ENCODE peak calls at places on chromosomes 6 and 20, in ten cellular contexts. I is brain microvascular endothelial cell; Y is HL-60; O is psoas muscle; J is upper lobe of right lung; K is vagina; Z is AG04450; F is HepG2; W is CD4-positive, alpha-beta memory T cell; P is thyroid gland. S is an unnamed sample.

GRCh38 chr20:62501801-62502495 is 26.2 kb upstream of the GATA5 start:
- DNase-seq in I (peak; percentile 53), Y (peak; percentile 33), O (no peak), J (no peak), K (no peak), Z (no peak), F (no peak), W (peak; percentile 26), P (no peak), S (no peak)

GRCh38 chr6:169955796-169956493 is 204.5 kb downstream of the ERMARD start:
- DNase-seq in I (no peak), Y (peak; percentile 88), O (no peak), J (peak; percentile 53), K (peak; percentile 71), Z (no peak), F (no peak), W (no peak), P (no peak), S (no peak)

GRCh38 chr20:4406627-4407026 is 315.1 kb upstream of the PRND start:
- DNase-seq in I (peak; percentile 71), Y (no peak), O (no peak), J (no peak), K (no peak), Z (peak; percentile 59), F (no peak), W (no peak), P (no peak), S (peak; percentile 77)

GRCh38 chr6:142943746-142944125 is 1.2 kb downstream of the HIVEP2 start:
- DNase-seq in I (no peak), Y (peak; percentile 69), O (no peak), J (no peak), K (no peak), Z (no peak), F (peak; percentile 38), W (peak; percentile 69), P (peak; percentile 21), S (no peak)

GRCh38 chr6:56794421-56794820 is 151.7 kb upstream of the DST start:
- DNase-seq in I (no peak), Y (no peak), O (no peak), J (no peak), K (no peak), Z (no peak), F (no peak), W (no peak), P (no peak), S (no peak)

GRCh38 chr6:101539510-101540245 is 146.2 kb downstream of the GRIK2 start:
- DNase-seq in I (peak; percentile 14), Y (no peak), O (no peak), J (no peak), K (no peak), Z (no peak), F (no peak), W (no peak), P (no peak), S (no peak)

GRCh38 chr6:44260451-44261297 is 3.3 kb upstream of the SLC35B2 start:
- DNase-seq in I (no peak), Y (no peak), O (peak; percentile 14), J (no peak), K (no peak), Z (no peak), F (no peak), W (no peak), P (no peak), S (no peak)

GRCh38 chr20:48181536-48181935 is 396.3 kb upstream of the SULF2 start:
- DNase-seq in I (no peak), Y (no peak), O (no peak), J (no peak), K (no peak), Z (no peak), F (no peak), W (no peak), P (no peak), S (no peak)

GRCh38 chr20:51449498-51450220 is 92.9 kb downstream of the NFATC2 start:
- DNase-seq in I (no peak), Y (no peak), O (no peak), J (no peak), K (no peak), Z (no peak), F (no peak), W (no peak), P (no peak), S (no peak)

GRCh38 chr20:54668271-54669053 is 193.1 kb downstream of the DOK5 start:
- DNase-seq in I (no peak), Y (peak; percentile 8), O (no peak), J (no peak), K (no peak), Z (no peak), F (peak; percentile 41), W (no peak), P (peak; percentile 11), S (no peak)

GRCh38 chr20:54573838-54574237 is 98.4 kb downstream of the DOK5 start:
- DNase-seq in I (no peak), Y (no peak), O (no peak), J (no peak), K (no peak), Z (no peak), F (no peak), W (no peak), P (no peak), S (no peak)

GRCh38 chr6:170289971-170290305 is 940 bp downstream of the DLL1 start:
- DNase-seq in I (no peak), Y (no peak), O (no peak), J (no peak), K (peak; percentile 65), Z (no peak), F (no peak), W (no peak), P (no peak), S (no peak)

GRCh38 chr20:53077373-53078205 is 105.4 kb downstream of the TSHZ2 start:
- DNase-seq in I (no peak), Y (no peak), O (no peak), J (no peak), K (no peak), Z (no peak), F (peak; percentile 94), W (no peak), P (no peak), S (no peak)

GRCh38 chr20:54257090-54257816 is 49.4 kb downstream of the PFDN4 start:
- DNase-seq in I (peak; percentile 80), Y (no peak), O (no peak), J (no peak), K (no peak), Z (peak; percentile 89), F (no peak), W (no peak), P (no peak), S (peak; percentile 92)

GRCh38 chr6:146847426-146847825 is 248.7 kb downstream of the ADGB start:
- DNase-seq in I (peak; percentile 30), Y (no peak), O (no peak), J (no peak), K (no peak), Z (no peak), F (no peak), W (no peak), P (no peak), S (no peak)

GRCh38 chr6:34132486-34133185 is 13.3 kb downstream of the GRM4 start:
- DNase-seq in I (no peak), Y (no peak), O (no peak), J (no peak), K (no peak), Z (no peak), F (peak; percentile 17), W (peak; percentile 18), P (peak; percentile 40), S (no peak)

GRCh38 chr20:33954504-33954903 is 39.2 kb upstream of the RALY start:
- DNase-seq in I (no peak), Y (no peak), O (no peak), J (no peak), K (no peak), Z (no peak), F (no peak), W (no peak), P (no peak), S (no peak)

GRCh38 chr20:10665791-10666190 is 8.0 kb downstream of the JAG1 start:
- DNase-seq in I (no peak), Y (no peak), O (no peak), J (no peak), K (no peak), Z (no peak), F (no peak), W (no peak), P (no peak), S (no peak)
- H3K4me3 ChIP-seq in I (no peak overlapping the region), Y (no peak overlapping the region), O (peak overlapping the region; percentile 97), J (no peak overlapping the region), K (peak overlapping the region; percentile 91), Z (no peak overlapping the region), F (no peak overlapping the region), W (no peak overlapping the region), P (no peak overlapping the region), S (no peak overlapping the region)

GRCh38 chr6:168248148-168248620 is 71.4 kb downstream of the DACT2 start:
- DNase-seq in I (no peak), Y (no peak), O (no peak), J (no peak), K (no peak), Z (no peak), F (peak; percentile 44), W (no peak), P (no peak), S (no peak)
- H3K4me3 ChIP-seq in I (no peak overlapping the region), Y (no peak overlapping the region), O (no peak overlapping the region), J (no peak overlapping the region), K (no peak overlapping the region), Z (no peak overlapping the region), F (peak overlapping the region; percentile 24), W (no peak overlapping the region), P (no peak overlapping the region), S (no peak overlapping the region)

GRCh38 chr6:152232494-152233151 is 404.5 kb downstream of the SYNE1 start:
- DNase-seq in I (peak; percentile 91), Y (no peak), O (no peak), J (no peak), K (no peak), Z (no peak), F (peak; percentile 9), W (no peak), P (no peak), S (no peak)
- H3K4me3 ChIP-seq in I (no peak overlapping the region), Y (no peak overlapping the region), O (no peak overlapping the region), J (no peak overlapping the region), K (no peak overlapping the region), Z (no peak overlapping the region), F (no peak overlapping the region), W (no peak overlapping the region), P (no peak overlapping the region), S (no peak overlapping the region)

DNA sequence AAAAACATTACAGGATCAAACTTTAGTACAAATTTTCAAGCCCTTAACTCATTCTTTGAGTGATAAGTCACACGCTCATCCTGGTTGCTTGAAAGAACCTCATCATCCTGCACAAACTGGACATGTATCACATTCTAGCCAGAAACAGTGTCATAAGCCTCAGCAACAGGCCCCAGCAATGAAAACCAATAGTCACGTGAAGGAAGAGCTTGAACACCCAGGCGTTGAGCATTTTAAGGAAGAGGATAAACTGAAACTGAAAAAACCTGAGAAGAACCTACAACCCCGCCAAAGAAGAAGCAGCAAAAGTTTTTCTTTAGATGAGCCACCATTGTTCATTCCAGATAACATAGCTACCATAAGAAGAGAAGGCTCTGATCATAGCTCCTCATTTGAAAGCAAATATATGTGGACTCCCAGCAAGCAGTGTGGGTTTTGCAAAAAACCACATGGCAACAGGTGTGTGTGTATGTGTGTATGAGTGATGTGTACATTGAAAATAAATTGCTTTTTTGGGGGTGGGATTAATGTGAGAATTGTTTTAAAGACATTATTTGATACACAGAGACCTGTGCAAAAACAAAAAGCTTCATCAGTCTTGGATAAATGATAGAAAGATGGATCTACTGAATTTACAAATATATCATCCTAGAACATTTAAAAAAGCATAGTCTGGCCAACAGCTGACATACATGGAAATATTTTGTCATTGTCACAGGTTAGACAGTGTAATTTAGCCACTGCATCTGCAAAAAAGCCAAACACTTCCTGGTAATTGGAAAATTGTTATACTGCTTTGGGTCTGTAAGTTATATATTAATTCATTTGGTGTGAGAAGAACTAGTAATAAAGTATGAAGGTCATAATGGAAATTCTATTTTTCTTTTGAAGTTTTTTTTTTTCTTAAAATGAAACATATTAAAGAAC is 50.1 kb downstream of the PHF3 start:
- DNase-seq in I (no peak), Y (peak; percentile 60), O (no peak), J (no peak), K (no peak), Z (no peak), F (no peak), W (no peak), P (no peak), S (no peak)
- H3K4me3 ChIP-seq in I (no peak overlapping the region), Y (no peak overlapping the region), O (no peak overlapping the region), J (no peak overlapping the region), K (no peak overlapping the region), Z (no peak overlapping the region), F (no peak overlapping the region), W (no peak overlapping the region), P (no peak overlapping the region), S (no peak overlapping the region)

S was measured in skeletal muscle cell.